ENCODE peak calls at places on chromosomes 5 and 9, in four cellular contexts. One of them, this sample, is unnamed.

GRCh38 chr9:96009690-96010477 is 134.4 kb downstream of the ERCC6L2 start:
- DNase-seq in cardiac fibroblast: no peak
- DNase-seq in HFF-Myc: no peak
- DNase-seq in right lobe of liver: peak
- DNase-seq in this sample: peak

GRCh38 chr5:94778712-94779111 is 160.2 kb downstream of the SLF1 start:
- DNase-seq in HFF-Myc: no peak
- DNase-seq in right lobe of liver: no peak
- DNase-seq in cardiac fibroblast: no peak
- DNase-seq in this sample: no peak

GRCh38 chr5:158875272-158875679 is 224.4 kb downstream of the EBF1 start:
- DNase-seq in cardiac fibroblast: peak
- DNase-seq in HFF-Myc: no peak
- DNase-seq in right lobe of liver: no peak
- DNase-seq in this sample: peak

GRCh38 chr5:115460476-115460875 is 84.1 kb downstream of the FEM1C start:
- DNase-seq in right lobe of liver: no peak
- DNase-seq in HFF-Myc: no peak
- DNase-seq in cardiac fibroblast: peak
- DNase-seq in this sample: peak

GRCh38 chr5:168415971-168416370 is 70.3 kb upstream of the RARS1 start:
- DNase-seq in cardiac fibroblast: no peak
- DNase-seq in right lobe of liver: no peak
- DNase-seq in HFF-Myc: no peak
- DNase-seq in this sample: no peak

GRCh38 chr5:72584466-72584865 is 77.3 kb upstream of the ZNF366 start:
- DNase-seq in HFF-Myc: no peak
- DNase-seq in right lobe of liver: no peak
- DNase-seq in cardiac fibroblast: peak
- DNase-seq in this sample: peak

GRCh38 chr9:91100878-91101450 is 260.8 kb downstream of the AUH start:
- DNase-seq in HFF-Myc: no peak
- DNase-seq in right lobe of liver: peak
- DNase-seq in cardiac fibroblast: peak
- DNase-seq in this sample: peak

GRCh38 chr5:113495402-113495801 is 7.1 kb upstream of the MCC start:
- DNase-seq in right lobe of liver: no peak
- DNase-seq in cardiac fibroblast: peak
- DNase-seq in HFF-Myc: no peak
- DNase-seq in this sample: peak

GRCh38 chr5:152556779-152557178 is 151.7 kb upstream of the NMUR2 start:
- DNase-seq in cardiac fibroblast: no peak
- DNase-seq in right lobe of liver: no peak
- DNase-seq in HFF-Myc: no peak
- DNase-seq in this sample: no peak

GRCh38 chr5:142353093-142353472 is 28.3 kb upstream of the SPRY4 start:
- DNase-seq in HFF-Myc: no peak
- DNase-seq in cardiac fibroblast: no peak
- DNase-seq in right lobe of liver: no peak
- DNase-seq in this sample: no peak

DNA sequence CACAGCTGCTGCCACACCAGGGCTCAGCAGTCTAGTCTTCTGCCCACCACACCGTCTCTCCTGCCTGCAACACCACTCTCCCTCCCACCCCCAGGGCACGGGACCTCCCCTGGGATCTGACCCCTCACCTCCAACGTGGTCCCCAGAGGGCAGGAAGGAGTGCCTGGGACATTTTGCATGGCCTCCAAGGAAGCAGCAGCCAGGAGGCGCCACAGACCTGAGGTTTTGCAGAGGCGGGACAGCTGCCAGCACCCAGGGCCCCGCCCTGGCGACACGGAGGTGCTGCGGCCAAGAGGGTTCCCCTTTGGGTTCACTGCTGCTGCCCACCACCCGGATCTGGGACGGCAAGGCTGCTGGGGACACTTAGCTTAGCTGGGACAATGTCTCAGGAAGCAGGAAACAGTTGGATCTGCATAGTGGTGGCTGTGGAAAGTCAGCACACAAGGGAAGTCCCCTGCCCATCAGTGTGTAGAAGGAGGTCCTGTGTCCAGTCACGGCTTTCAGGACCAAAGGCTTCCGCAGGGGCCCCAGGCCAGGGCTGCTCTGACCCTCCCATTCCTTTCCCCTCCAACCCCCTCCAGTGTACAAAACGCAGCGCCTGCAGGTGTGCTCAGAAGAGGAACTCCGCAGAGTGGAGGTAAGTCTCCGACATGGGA is 13.8 kb downstream of the PROP1 start:
- DNase-seq in HFF-Myc: no peak
- DNase-seq in cardiac fibroblast: no peak
- DNase-seq in right lobe of liver: no peak
- DNase-seq in this sample: peak
- TF ChIP-seq CTCF in HFF-Myc: peak
- TF ChIP-seq CTCF in cardiac fibroblast: peak
- TF ChIP-seq CTCF in right lobe of liver: no peak
- TF ChIP-seq CTCF in this sample: peak

GRCh38 chr5:137580030-137580429 is 80.9 kb upstream of the SPOCK1 start:
- DNase-seq in right lobe of liver: no peak
- DNase-seq in cardiac fibroblast: no peak
- DNase-seq in HFF-Myc: no peak
- DNase-seq in this sample: no peak
- TF ChIP-seq CTCF in right lobe of liver: peak
- TF ChIP-seq CTCF in cardiac fibroblast: peak
- TF ChIP-seq CTCF in HFF-Myc: peak
- TF ChIP-seq CTCF in this sample: peak

GRCh38 chr5:312845-313244 is 8.7 kb upstream of the AHRR start:
- DNase-seq in right lobe of liver: no peak
- DNase-seq in cardiac fibroblast: no peak
- DNase-seq in HFF-Myc: no peak
- DNase-seq in this sample: peak
- TF ChIP-seq CTCF in right lobe of liver: no peak
- TF ChIP-seq CTCF in cardiac fibroblast: no peak
- TF ChIP-seq CTCF in HFF-Myc: no peak
- TF ChIP-seq CTCF in this sample: no peak

GRCh38 chr9:4027616-4028015 is 272.3 kb downstream of the GLIS3 start:
- DNase-seq in cardiac fibroblast: no peak
- DNase-seq in HFF-Myc: no peak
- DNase-seq in right lobe of liver: no peak
- DNase-seq in this sample: no peak

GRCh38 chr9:4034404-4034803 is 265.5 kb downstream of the GLIS3 start:
- DNase-seq in cardiac fibroblast: no peak
- DNase-seq in right lobe of liver: no peak
- DNase-seq in HFF-Myc: no peak
- DNase-seq in this sample: no peak

GRCh38 chr9:4035809-4036208 is 264.1 kb downstream of the GLIS3 start:
- DNase-seq in cardiac fibroblast: no peak
- DNase-seq in right lobe of liver: no peak
- DNase-seq in HFF-Myc: no peak
- DNase-seq in this sample: no peak

GRCh38 chr9:4026925-4027324 is 272.9 kb downstream of the GLIS3 start:
- DNase-seq in HFF-Myc: no peak
- DNase-seq in cardiac fibroblast: no peak
- DNase-seq in right lobe of liver: no peak
- DNase-seq in this sample: no peak

DNA sequence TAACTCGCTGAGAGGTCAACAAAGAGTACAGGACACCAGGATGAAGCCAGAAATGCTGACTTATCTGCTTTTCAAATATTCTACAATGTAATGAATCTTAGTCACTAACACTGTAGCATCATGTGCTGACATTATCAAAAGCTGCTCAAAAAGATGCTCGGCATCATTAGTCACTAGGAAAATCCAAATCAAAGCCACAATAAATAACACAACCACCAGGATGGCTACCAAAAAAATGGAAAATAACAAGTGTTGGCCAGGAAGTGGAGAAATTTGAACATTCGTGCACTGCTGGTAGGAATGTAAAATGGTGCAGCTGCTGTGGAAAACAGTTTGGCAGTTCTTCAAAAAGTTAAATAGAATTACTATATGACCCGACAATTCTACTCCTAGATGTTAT is 269.1 kb downstream of the GLIS3 start:
- DNase-seq in HFF-Myc: no peak
- DNase-seq in right lobe of liver: no peak
- DNase-seq in cardiac fibroblast: peak
- DNase-seq in this sample: no peak
- TF ChIP-seq CTCF in HFF-Myc: no peak
- TF ChIP-seq CTCF in right lobe of liver: no peak
- TF ChIP-seq CTCF in cardiac fibroblast: no peak
- TF ChIP-seq CTCF in this sample: no peak

GRCh38 chr5:146041180-146041789 is 64.1 kb downstream of the PLAC8L1 start:
- DNase-seq in cardiac fibroblast: peak
- DNase-seq in right lobe of liver: no peak
- DNase-seq in HFF-Myc: no peak
- DNase-seq in this sample: peak
- TF ChIP-seq CTCF in cardiac fibroblast: peak
- TF ChIP-seq CTCF in right lobe of liver: peak
- TF ChIP-seq CTCF in HFF-Myc: peak
- TF ChIP-seq CTCF in this sample: peak

This sample was measured in fibroblast of mammary gland.